ENCODE peak calls at places on chromosomes 1 and 21, in four cellular contexts. D, N, S and I are unnamed samples.

GRCh38 chr1:242005866-242006565 is 7.1 kb upstream of the MAP1LC3C start:
- DNase-seq in S (no peak), D (no peak), N (no peak), I (no peak)

GRCh38 chr1:92922378-92923035 is 38.8 kb downstream of the DIPK1A start:
- DNase-seq in D (peak; percentile 42), N (no peak), S (no peak), I (no peak)

GRCh38 chr1:47912756-47913155 is 84.4 kb downstream of the TRABD2B start:
- DNase-seq in S (no peak), N (no peak), D (no peak), I (no peak)

GRCh38 chr1:10042746-10043145 is 10.0 kb downstream of the UBE4B start:
- DNase-seq in D (no peak), S (no peak), N (no peak), I (no peak)

GRCh38 chr1:33517596-33518250 is 45.3 kb downstream of the ZSCAN20 start:
- DNase-seq in S (no peak), N (no peak), D (peak; percentile 55), I (no peak)

GRCh38 chr1:39666772-39667171 is 5.1 kb downstream of the NT5C1A start:
- DNase-seq in D (no peak), S (no peak), N (no peak), I (no peak)

GRCh38 chr1:114341886-114342285 is 169.1 kb downstream of the TRIM33 start:
- DNase-seq in N (no peak), D (no peak), S (no peak), I (no peak)

GRCh38 chr1:74790453-74790852 is 57.5 kb downstream of the TYW3 start:
- DNase-seq in S (no peak), D (no peak), N (no peak), I (no peak)

GRCh38 chr1:48692235-48692634 is 84.5 kb downstream of the BEND5 start:
- DNase-seq in N (no peak), S (no peak), D (no peak), I (no peak)

GRCh38 chr1:29631361-29631760 is 395.0 kb downstream of the PTPRU start:
- DNase-seq in S (no peak), N (no peak), D (peak; percentile 26), I (no peak)

GRCh38 chr21:45874716-45875415 is 106.7 kb upstream of the COL6A1 start:
- DNase-seq in D (peak; percentile 99), N (peak; percentile 67), S (no peak), I (no peak)

GRCh38 chr1:37094302-37094701 is 60.0 kb upstream of the GRIK3 start:
- DNase-seq in N (no peak), D (no peak), S (no peak), I (no peak)

GRCh38 chr1:113456967-113457366 is 66.7 kb downstream of the MAGI3 start:
- DNase-seq in S (peak; percentile 60), N (peak; percentile 7), D (peak; percentile 95), I (no peak)

GRCh38 chr1:108016451-108016920 is 51.5 kb upstream of the VAV3 start:
- DNase-seq in N (peak; percentile 2), S (peak; percentile 39), D (peak; percentile 70), I (no peak)

GRCh38 chr1:205317311-205317917 is 4.1 kb downstream of the NUAK2 start:
- DNase-seq in N (no peak), S (peak; percentile 93), D (peak; percentile 12), I (no peak)
- H3K4me1 ChIP-seq in N (peaks cover 55% of the 10 kb centered on the region), S (peaks cover 85% of the 10 kb centered on the region), D (peaks cover 33% of the 10 kb centered on the region), I (peaks cover 73% of the 10 kb centered on the region)

GRCh38 chr1:152741656-152742055 is 16.2 kb upstream of the KPRP start:
- DNase-seq in N (no peak), S (no peak), D (no peak), I (no peak)
- H3K9me3 ChIP-seq in N (no peaks in the 10 kb centered on the region), S (no peaks in the 10 kb centered on the region), D (no peaks in the 10 kb centered on the region), I (no peaks in the 10 kb centered on the region)

DNA sequence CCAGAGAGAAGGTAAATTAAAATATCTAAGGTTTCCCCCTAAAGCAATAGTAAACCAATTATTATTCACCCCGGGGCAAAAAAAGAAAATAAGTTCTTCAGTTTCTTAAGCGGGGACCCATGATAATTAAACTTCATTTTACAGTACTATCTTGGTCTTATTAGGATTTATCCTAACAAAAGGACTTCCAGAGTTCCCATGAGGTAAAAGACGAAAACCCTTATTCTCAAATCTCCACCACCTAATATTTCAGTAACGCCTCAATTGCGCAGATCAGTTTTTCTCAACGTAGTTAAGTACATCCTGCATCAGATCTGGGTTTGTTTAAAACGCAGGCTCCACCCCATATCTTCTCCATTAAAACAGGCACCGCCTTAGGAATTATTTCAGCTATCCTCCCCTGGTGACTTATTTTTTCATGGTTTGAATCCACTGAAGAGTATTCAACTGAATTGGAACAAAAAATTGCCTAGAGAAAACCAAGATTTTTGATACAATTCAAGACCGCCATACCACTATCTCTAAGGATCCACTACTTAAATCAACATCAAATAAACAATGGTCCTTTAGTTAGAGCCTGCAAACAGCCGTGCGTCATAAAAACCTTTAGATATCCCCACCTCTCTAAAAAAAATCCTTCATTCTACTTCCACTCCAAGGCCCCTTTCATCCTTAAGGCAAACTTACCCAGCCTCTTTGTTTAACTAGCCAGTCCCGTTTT is 1.7 kb downstream of the MCL1 start:
- DNase-seq in D (peak; percentile 78), S (no peak), N (no peak), I (peak; percentile 70)
- H3K36me3 ChIP-seq in D (peaks cover 26% of the 10 kb centered on the region), S (peaks cover 49% of the 10 kb centered on the region), N (peaks cover 3% of the 10 kb centered on the region), I (peaks cover 47% of the 10 kb centered on the region)

DNA sequence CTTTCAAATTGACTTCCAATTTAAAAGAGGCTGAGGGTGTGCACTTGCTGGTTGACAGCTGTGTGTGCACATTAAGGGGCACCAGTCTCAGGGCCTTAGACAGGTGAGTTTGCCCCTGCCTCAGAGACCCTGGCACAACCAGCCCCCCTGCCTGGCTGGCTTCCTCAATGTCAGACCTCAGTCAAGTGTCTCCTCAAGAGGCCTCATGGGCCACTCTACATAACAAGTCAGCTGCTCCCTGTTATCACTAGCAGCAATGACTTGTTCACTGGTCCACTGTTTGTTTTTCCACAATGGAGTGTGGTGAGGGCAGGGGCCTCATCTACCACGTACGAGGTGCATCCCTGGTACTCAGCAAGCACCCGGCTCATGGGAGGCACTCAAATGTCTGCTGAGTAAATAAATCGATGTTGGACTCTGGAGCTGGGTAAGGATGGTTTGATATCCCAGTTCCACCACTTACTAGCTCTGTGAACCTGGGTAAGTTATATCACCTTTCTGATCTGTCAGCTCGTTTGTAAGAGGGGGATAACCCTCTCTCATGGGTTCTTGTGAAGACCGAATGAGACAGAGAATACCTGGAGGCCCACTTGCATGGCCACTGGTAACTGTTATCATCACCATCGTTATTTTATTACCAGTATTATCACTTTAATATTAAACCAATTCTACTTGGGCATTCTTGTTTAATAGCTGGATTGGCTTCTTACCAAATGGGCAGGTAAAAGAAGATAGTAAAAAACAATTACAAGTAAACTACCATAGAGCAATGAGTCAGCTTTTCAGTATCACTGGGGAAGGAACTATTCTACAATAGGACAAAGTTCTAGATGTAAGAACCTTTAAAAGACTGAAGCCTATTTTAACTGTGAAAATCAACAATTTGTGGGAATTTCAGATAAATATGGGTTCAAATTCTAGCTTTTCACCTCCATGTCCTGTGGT is 64.6 kb downstream of the SLC66A1 start:
- DNase-seq in N (no peak), S (no peak), D (no peak), I (no peak)
- H3K4me1 ChIP-seq in N (no peaks in the 10 kb centered on the region), S (peaks cover 25% of the 10 kb centered on the region), D (peaks cover 10% of the 10 kb centered on the region), I (no peaks in the 10 kb centered on the region)

GRCh38 chr1:232131715-232132391 is 498.1 kb downstream of the SIPA1L2 start:
- DNase-seq in S (no peak), N (no peak), D (no peak), I (no peak)

GRCh38 chr1:232136136-232136535 is 493.8 kb downstream of the SIPA1L2 start:
- DNase-seq in D (no peak), N (no peak), S (no peak), I (no peak)

GRCh38 chr1:232137066-232137465 is 492.9 kb downstream of the SIPA1L2 start:
- DNase-seq in N (no peak), S (no peak), D (no peak), I (no peak)

GRCh38 chr1:232132572-232132971 is 497.4 kb downstream of the SIPA1L2 start:
- DNase-seq in S (no peak), D (no peak), N (no peak), I (no peak)

DNA sequence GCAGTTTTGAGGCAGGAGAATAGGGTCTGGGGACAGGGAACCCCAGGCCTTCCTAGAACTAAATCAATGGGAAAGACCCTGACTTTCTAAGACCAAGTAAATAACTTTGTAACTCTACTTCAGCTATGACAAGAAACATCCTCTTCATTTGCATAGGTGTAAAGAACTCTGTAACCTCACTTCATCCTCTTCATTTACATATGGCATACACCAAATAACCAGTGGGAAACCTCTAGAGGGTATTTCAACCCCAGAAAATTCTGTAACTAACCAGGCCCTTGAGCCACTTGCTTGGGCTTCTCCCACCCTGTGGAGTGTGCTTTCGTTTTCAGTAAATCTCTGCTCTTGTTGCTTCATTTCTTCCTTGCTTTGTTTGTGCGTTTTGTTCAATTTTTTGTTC is 495.6 kb downstream of the SIPA1L2 start:
- DNase-seq in N (no peak), S (no peak), D (no peak), I (no peak)
- H3K9me3 ChIP-seq in N (no peaks in the 10 kb centered on the region), S (no peaks in the 10 kb centered on the region), D (no peaks in the 10 kb centered on the region), I (no peaks in the 10 kb centered on the region)